ENCODE peak calls at places on chromosome 22, in four cellular contexts. L, I, S and T are unnamed samples.
A peak's percentile ranks its signal among the peaks of the same experiment; 100 is the strongest.

GRCh38 chr22:30650508-30651116 is 15.0 kb downstream of the SLC35E4 start:
- DNase-seq in L (no peak), S (no peak), I (no peak), T (no peak)

GRCh38 chr22:46763051-46763705 is 728 bp downstream of the TBC1D22A start:
- DNase-seq in L (peak; percentile 51), I (no peak), S (peak; percentile 31), T (no peak)

GRCh38 chr22:46061431-46062231 is 84.7 kb upstream of the WNT7B start:
- DNase-seq in L (no peak), I (no peak), S (no peak), T (no peak)

GRCh38 chr22:37467556-37467955 is 18.6 kb downstream of the MFNG start:
- DNase-seq in L (no peak), S (no peak), I (no peak), T (no peak)

GRCh38 chr22:44361391-44362126 is 48.8 kb upstream of the SHISAL1 start:
- DNase-seq in S (no peak), I (no peak), L (no peak), T (no peak)

GRCh38 chr22:30235687-30236170 is 10.8 kb downstream of the LIF start:
- DNase-seq in S (peak; percentile 59), I (no peak), L (peak; percentile 92), T (peak; percentile 70)

GRCh38 chr22:30875481-30876215 is 92.9 kb downstream of the MORC2 start:
- DNase-seq in S (no peak), I (no peak), L (peak; percentile 4), T (peak; percentile 74)

GRCh38 chr22:36323855-36324331 is 63.9 kb downstream of the MYH9 start:
- DNase-seq in I (no peak), S (peak; percentile 32), L (no peak), T (no peak)

GRCh38 chr22:38638734-38639133 is 17.5 kb downstream of the FAM227A start:
- DNase-seq in L (no peak), I (no peak), S (no peak), T (no peak)

GRCh38 chr22:27698830-27699229 is 102.7 kb downstream of the MN1 start:
- DNase-seq in S (no peak), L (no peak), I (no peak), T (no peak)